ENCODE peak calls at places on chromosomes 6 and 20, in nine cellular contexts. O is RPMI7951; B is activated naive CD4-positive, alpha-beta T cell; X is iPS DF 19.7; L is AG09319; R is iPS-NIHi11; G is SHP77; U is AG04450; V is ovary. Z is an unnamed sample.

GRCh38 chr20:62921119-62921687 is 5.1 kb downstream of the DIDO1 start:
- DNase-seq in O (peak), B (no peak), X (no peak), L (no peak), R (peak), G (peak), U (no peak), V (no peak), Z (peak)

GRCh38 chr6:108518714-108519576 is 41.8 kb upstream of the FOXO3 start:
- DNase-seq in O (peak), B (no peak), X (peak), L (no peak), R (peak), G (peak), U (no peak), V (no peak), Z (peak)

GRCh38 chr20:22626501-22626900 is 42.1 kb upstream of the FOXA2 start:
- DNase-seq in O (no peak), B (no peak), X (no peak), L (no peak), R (no peak), G (no peak), U (no peak), V (no peak), Z (no peak)

GRCh38 chr20:50303573-50304500 is 113.2 kb downstream of the CEBPB start:
- DNase-seq in O (peak), B (no peak), X (no peak), L (peak), R (no peak), G (peak), U (no peak), V (peak), Z (no peak)

GRCh38 chr20:62742979-62743776 is 34.5 kb downstream of the NTSR1 start:
- DNase-seq in O (no peak), B (no peak), X (no peak), L (no peak), R (no peak), G (no peak), U (no peak), V (no peak), Z (no peak)

GRCh38 chr6:106084973-106085686 is 1.0 kb upstream of the PRDM1 start:
- DNase-seq in O (peak), B (no peak), X (no peak), L (no peak), R (no peak), G (no peak), U (no peak), V (no peak), Z (peak)

GRCh38 chr6:148927581-148927980 is 180.8 kb downstream of the UST start:
- DNase-seq in O (no peak), B (no peak), X (no peak), L (no peak), R (no peak), G (no peak), U (no peak), V (no peak), Z (no peak)

GRCh38 chr6:145372671-145373123 is 362.6 kb downstream of the EPM2A start:
- DNase-seq in O (peak), B (no peak), X (no peak), L (no peak), R (no peak), G (no peak), U (peak), V (no peak), Z (no peak)

GRCh38 chr20:48076772-48077171 is 291.5 kb upstream of the SULF2 start:
- DNase-seq in O (no peak), B (no peak), X (no peak), L (no peak), R (no peak), G (no peak), U (no peak), V (no peak), Z (no peak)

GRCh38 chr6:168180548-168181011 is 101.6 kb upstream of the FRMD1 start:
- DNase-seq in O (no peak), B (no peak), X (no peak), L (no peak), R (no peak), G (no peak), U (no peak), V (peak), Z (no peak)

GRCh38 chr6:111480988-111481830 is 1.8 kb downstream of the REV3L start:
- DNase-seq in O (peak), B (no peak), X (no peak), L (no peak), R (no peak), G (no peak), U (no peak), V (no peak), Z (no peak)

GRCh38 chr20:50515471-50516106 is 5.4 kb downstream of the PTPN1 start:
- DNase-seq in O (no peak), B (no peak), X (no peak), L (no peak), R (no peak), G (no peak), U (no peak), V (no peak), Z (no peak)

GRCh38 chr6:44020148-44020547 is 107.1 kb downstream of the MRPL14 start:
- DNase-seq in O (no peak), B (no peak), X (no peak), L (no peak), R (no peak), G (no peak), U (no peak), V (peak), Z (no peak)

GRCh38 chr6:119337252-119337651 is 12.3 kb downstream of the MAN1A1 start:
- DNase-seq in O (no peak), B (no peak), X (no peak), L (no peak), R (no peak), G (no peak), U (no peak), V (no peak), Z (no peak)

GRCh38 chr6:140846518-140847277 is 1286.0 kb upstream of the GJE1 start:
- DNase-seq in O (peak), B (no peak), X (no peak), L (no peak), R (no peak), G (no peak), U (no peak), V (no peak), Z (no peak)

GRCh38 chr6:135474362-135474761 is 23.2 kb downstream of the AHI1 start:
- DNase-seq in O (no peak), B (no peak), X (no peak), L (no peak), R (no peak), G (no peak), U (no peak), V (no peak), Z (no peak)

GRCh38 chr6:31354788-31355539 is 2.0 kb downstream of the HLA-B start:
- DNase-seq in O (no peak), B (no peak), X (no peak), L (no peak), R (no peak), G (no peak), U (no peak), V (no peak), Z (no peak)

GRCh38 chr20:51860015-51860882 is 57.9 kb upstream of the SALL4 start:
- DNase-seq in O (peak), B (no peak), X (no peak), L (no peak), R (no peak), G (no peak), U (peak), V (no peak), Z (no peak)

GRCh38 chr6:10000461-10000992 is 414.3 kb downstream of the TFAP2A start:
- DNase-seq in O (no peak), B (no peak), X (no peak), L (no peak), R (no peak), G (no peak), U (no peak), V (no peak), Z (no peak)

GRCh38 chr6:163711615-163712568 is 297.4 kb downstream of the QKI start:
- DNase-seq in O (no peak), B (no peak), X (no peak), L (peak), R (peak), G (no peak), U (no peak), V (no peak), Z (no peak)

GRCh38 chr20:47790032-47790965 is 5.0 kb upstream of the SULF2 start:
- DNase-seq in O (peak), B (no peak), X (no peak), L (peak), R (no peak), G (no peak), U (no peak), V (no peak), Z (no peak)

GRCh38 chr20:25273046-25273445 is 25.2 kb downstream of the PYGB start:
- DNase-seq in O (no peak), B (no peak), X (no peak), L (no peak), R (no peak), G (no peak), U (no peak), V (peak), Z (no peak)

GRCh38 chr6:41780623-41781301 is at the start of gene PRICKLE4:
- DNase-seq in O (peak), B (no peak), X (no peak), L (no peak), R (no peak), G (peak), U (no peak), V (peak), Z (peak)